ENCODE peak calls at places on chromosomes 11 and 22, in six cellular contexts. E is HCT116, D is HepG2, H is K562, K is GM12878, I is upper lobe of left lung. M is an unnamed sample.

GRCh38 chr11:44596541-44597276 is 31.2 kb downstream of the CD82 start:
- ATAC-seq in D (no peak), K (peak), H (peak), I (no peak), E (no peak), M (no peak)

GRCh38 chr11:134470238-134470637 is 58.2 kb upstream of the B3GAT1 start:
- ATAC-seq in D (no peak), H (no peak), E (no peak), K (no peak), I (no peak), M (no peak)

GRCh38 chr11:9260182-9261146 is 4.7 kb downstream of the DENND5A start:
- ATAC-seq in D (no peak), I (no peak), K (peak), H (no peak), E (no peak), M (no peak)

GRCh38 chr11:12206529-12206928 is 96.1 kb downstream of the MICAL2 start:
- ATAC-seq in D (no peak), H (no peak), E (no peak), K (no peak), I (no peak), M (no peak)

GRCh38 chr11:124776865-124777645 is 15.0 kb upstream of the ESAM start:
- ATAC-seq in I (no peak), D (no peak), E (no peak), H (no peak), K (no peak), M (no peak)

GRCh38 chr22:42773161-42773560 is 52.5 kb upstream of the A4GALT start:
- ATAC-seq in D (peak), E (no peak), I (no peak), H (no peak), K (no peak), M (no peak)

GRCh38 chr11:39327302-39327701 is 2132.2 kb downstream of the LRRC4C start:
- ATAC-seq in D (no peak), I (no peak), K (no peak), H (no peak), E (no peak), M (no peak)

GRCh38 chr11:48109046-48109666 is 107.5 kb upstream of the OR4B1 start:
- ATAC-seq in E (peak), I (peak), K (peak), H (peak), D (peak), M (peak)

GRCh38 chr22:48250286-48250895 is 1487.9 kb downstream of the TBC1D22A start:
- ATAC-seq in I (no peak), H (no peak), E (no peak), K (no peak), D (no peak), M (no peak)

GRCh38 chr11:77230878-77231605 is 70.4 kb downstream of the GDPD4 start:
- ATAC-seq in E (no peak), D (no peak), H (no peak), I (no peak), K (no peak), M (no peak)

GRCh38 chr22:41801147-41801819 is 804 bp downstream of the CCDC134 start:
- ATAC-seq in D (peak), I (no peak), K (peak), E (no peak), H (peak), M (no peak)

GRCh38 chr11:130050272-130050671 is 19.4 kb upstream of the APLP2 start:
- ATAC-seq in D (no peak), H (peak), K (no peak), I (no peak), E (no peak), M (peak)

GRCh38 chr11:45151362-45151982 is 5.0 kb downstream of the PRDM11 start:
- ATAC-seq in E (no peak), I (no peak), H (no peak), D (no peak), K (no peak), M (no peak)

GRCh38 chr11:14422814-14423182 is 63.8 kb upstream of the RRAS2 start:
- ATAC-seq in K (no peak), E (no peak), H (no peak), I (peak), D (peak), M (no peak)

GRCh38 chr22:24379536-24379935 is 47.9 kb upstream of the ADORA2A start:
- ATAC-seq in I (no peak), K (no peak), E (no peak), D (no peak), H (no peak), M (no peak)

GRCh38 chr11:75689861-75690641 is 21.2 kb upstream of the MAP6 start:
- ATAC-seq in I (no peak), E (no peak), K (peak), H (peak), D (no peak), M (no peak)

GRCh38 chr11:114066046-114066648 is 6.6 kb downstream of the ZBTB16 start:
- ATAC-seq in I (no peak), D (no peak), K (no peak), E (no peak), H (no peak), M (no peak)

GRCh38 chr11:1486054-1486825 is at the start of gene MOB2:
- ATAC-seq in E (peak), H (peak), D (no peak), I (peak), K (peak), M (peak)

GRCh38 chr11:19701421-19701820 is 11.2 kb upstream of the NAV2 start:
- ATAC-seq in H (no peak), D (no peak), I (no peak), E (no peak), K (no peak), M (peak)

GRCh38 chr11:11163669-11164377 is 189.2 kb downstream of the CSNK2A3 start:
- ATAC-seq in H (no peak), K (no peak), I (no peak), D (no peak), E (no peak), M (no peak)

GRCh38 chr11:118857385-118857784 is 26.3 kb upstream of the CXCR5 start:
- ATAC-seq in E (no peak), H (no peak), I (no peak), K (no peak), D (no peak), M (no peak)

GRCh38 chr11:65404638-65405339 is 17.8 kb upstream of the NEAT1 start:
- ATAC-seq in I (peak), E (no peak), K (no peak), H (no peak), D (no peak), M (peak)

GRCh38 chr11:44760917-44761545 is 34.3 kb downstream of the TSPAN18 start:
- ATAC-seq in D (peak), E (peak), H (peak), I (peak), K (peak), M (peak)

GRCh38 chr11:121654506-121655480 is 202.0 kb upstream of the SORL1-AS1 start:
- ATAC-seq in D (peak), E (peak), H (no peak), K (no peak), I (no peak), M (peak)

DNA sequence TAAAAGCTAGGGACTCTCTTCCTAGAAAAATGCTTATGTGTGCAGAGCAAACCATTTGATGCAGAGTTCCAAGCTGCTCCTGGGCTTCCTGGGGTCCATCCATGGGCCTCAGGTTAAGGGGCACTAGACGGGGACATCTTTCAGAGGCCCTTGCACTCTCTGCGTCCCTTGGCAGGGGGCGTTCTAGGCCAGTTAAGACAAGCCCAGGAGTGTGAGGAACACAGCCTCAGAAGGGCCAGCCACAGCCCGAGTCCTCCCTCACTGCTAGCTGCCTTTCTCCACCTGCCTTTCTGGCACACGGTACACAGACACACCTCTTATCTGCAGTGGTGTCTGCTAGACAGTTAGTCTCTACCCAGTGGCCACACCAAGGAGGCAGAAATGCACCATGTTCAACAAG is 18.0 kb upstream of the BID start:
- ATAC-seq in K (peak), E (no peak), D (peak), I (no peak), H (peak), M (no peak)
- TF ChIP-seq POLR2AphosphoS5 in K (no peak), E (no peak), D (no peak), I (no peak), H (no peak), M (no peak)

GRCh38 chr11:111911563-111912401 is at the start of gene CRYAB:
- ATAC-seq in D (peak), I (peak), H (peak), E (no peak), K (no peak), M (peak)

GRCh38 chr11:111909378-111909777 is 2.2 kb downstream of the CRYAB start:
- ATAC-seq in I (no peak), K (no peak), D (no peak), H (peak), E (no peak), M (no peak)

GRCh38 chr11:111908639-111909305 is 2.8 kb downstream of the CRYAB start:
- ATAC-seq in E (no peak), I (no peak), H (no peak), D (no peak), K (no peak), M (no peak)

GRCh38 chr11:111912535-111912934 is at the start of gene HSPB2:
- ATAC-seq in E (no peak), D (no peak), K (no peak), I (no peak), H (no peak), M (no peak)

DNA sequence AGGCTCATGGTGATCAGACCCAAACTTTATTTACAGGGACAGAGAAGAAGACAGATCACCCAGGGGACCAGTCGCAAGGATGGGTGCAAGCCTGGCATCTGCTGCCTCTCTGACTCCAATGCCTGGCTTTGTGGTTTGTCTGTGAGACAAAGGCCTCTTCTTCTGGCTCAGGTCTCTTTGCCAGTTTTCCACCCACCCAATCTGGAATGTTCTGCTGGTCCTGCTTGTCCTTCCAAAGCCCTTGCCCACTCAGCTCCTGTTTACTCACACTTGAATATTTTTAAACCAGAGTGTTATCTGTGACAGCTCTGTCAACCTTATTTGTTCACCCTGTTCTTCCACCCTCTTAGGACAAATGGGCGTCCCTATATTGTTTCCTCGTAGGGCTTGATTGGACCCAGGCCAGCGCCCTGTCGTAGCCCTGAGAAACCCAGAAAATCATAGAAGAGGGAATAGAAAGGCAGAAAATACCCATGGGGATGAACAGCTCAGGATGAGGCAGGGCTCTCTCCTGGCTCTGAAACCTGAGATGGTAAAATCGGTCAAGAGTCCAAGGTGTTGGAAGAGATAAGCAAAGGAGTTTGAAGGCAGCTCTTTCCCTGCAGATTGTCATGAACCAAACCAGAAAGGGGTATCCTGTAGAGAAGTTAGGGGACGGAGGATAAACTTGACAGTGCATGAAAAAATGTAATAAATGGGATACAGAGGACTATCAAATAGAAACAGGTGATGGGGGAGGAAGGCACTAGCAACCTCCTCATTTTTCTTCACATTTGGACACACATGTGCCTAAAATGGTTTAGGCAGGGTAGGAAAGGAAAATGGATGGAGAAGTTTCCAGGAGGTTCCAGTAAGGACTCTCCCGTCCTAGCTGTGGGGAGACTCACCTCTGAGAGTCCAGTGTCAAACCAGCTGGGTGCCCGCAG is 670 bp downstream of the CRYAB start:
- ATAC-seq in D (no peak), I (no peak), K (no peak), E (no peak), H (peak), M (no peak)
- TF ChIP-seq POLR2A in D (no peak), I (no peak), K (no peak), E (no peak), H (no peak), M (no peak)

GRCh38 chr11:95680169-95680929 is 109.2 kb downstream of the FAM76B start:
- ATAC-seq in I (peak), K (peak), H (peak), D (no peak), E (no peak), M (peak)
- H3K27ac ChIP-seq in I (peak), K (no peak), H (no peak), D (no peak), E (no peak), M (peak)

GRCh38 chr11:46537851-46538295 is 56.0 kb downstream of the AMBRA1 start:
- ATAC-seq in E (peak), D (peak), H (peak), K (peak), I (no peak), M (peak)
- TF ChIP-seq POLR2AphosphoS5 in E (no peak), D (no peak), H (no peak), K (no peak), I (no peak), M (no peak)

GRCh38 chr11:73596547-73596946 is 1.4 kb downstream of the FAM168A start:
- ATAC-seq in E (no peak), K (no peak), H (no peak), I (no peak), D (no peak), M (no peak)

GRCh38 chr11:73598719-73599379 is 937 bp upstream of the FAM168A start:
- ATAC-seq in D (no peak), H (no peak), I (no peak), K (no peak), E (no peak), M (no peak)

GRCh38 chr11:73592640-73593039 is 5.3 kb downstream of the FAM168A start:
- ATAC-seq in E (no peak), I (no peak), K (no peak), H (no peak), D (no peak), M (no peak)

GRCh38 chr11:73597340-73597955 is 464 bp downstream of the FAM168A start:
- ATAC-seq in D (no peak), E (no peak), K (no peak), H (no peak), I (no peak), M (no peak)

DNA sequence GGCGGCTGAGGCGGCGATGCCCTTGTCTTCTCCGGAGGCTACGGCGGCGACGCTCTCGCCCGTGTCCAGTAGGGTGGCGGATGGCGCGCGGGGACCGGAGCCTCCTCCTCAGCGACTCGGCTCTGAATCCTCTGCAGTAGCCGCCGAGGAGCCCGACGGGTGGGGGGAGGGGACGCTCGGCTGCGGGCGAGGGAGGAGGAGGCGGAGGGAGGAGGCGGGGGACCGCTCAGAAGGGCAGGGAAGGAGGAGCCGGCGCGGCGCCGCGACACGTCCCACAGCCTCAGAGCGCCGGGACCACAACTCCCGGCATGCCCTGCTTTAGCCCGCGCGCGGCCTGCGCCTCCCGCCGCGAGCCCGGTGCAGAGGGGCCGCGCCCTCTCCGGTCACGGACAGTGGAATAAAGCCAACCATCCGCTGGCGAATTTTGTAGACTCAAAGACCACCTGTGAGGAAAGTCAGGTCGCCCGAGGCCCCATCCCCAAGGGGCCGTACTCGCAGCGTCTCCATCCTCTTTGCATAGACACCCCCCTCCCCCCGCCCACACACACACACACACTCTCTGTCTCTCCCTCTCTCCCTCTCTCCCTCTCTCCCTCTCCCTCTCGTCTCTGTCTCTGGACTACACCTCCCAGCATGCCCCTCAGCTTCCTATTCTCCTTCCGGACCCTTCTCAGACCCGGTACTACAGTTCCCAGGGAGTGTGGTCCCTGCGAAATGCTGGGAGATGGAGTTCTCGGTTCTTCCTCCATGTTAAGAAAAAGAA is at the start of gene FAM168A:
- ATAC-seq in D (peak), H (peak), I (peak), E (peak), K (peak), M (peak)
- TF ChIP-seq POLR2A in D (peak), H (peak), I (peak), E (peak), K (peak), M (peak)

GRCh38 chr22:17106161-17106784 is 14.9 kb downstream of the TMEM121B start:
- ATAC-seq in K (no peak), I (peak), H (peak), D (peak), E (no peak), M (no peak)
- H3K27ac ChIP-seq in K (no peak), I (peak), H (no peak), D (no peak), E (no peak), M (no peak)

M was measured in gastroesophageal sphincter.